ENCODE peak calls at places on chromosomes 7 and 10, in eight cellular contexts. One of them, this sample, is unnamed.

GRCh38 chr7:128895320-128895719 is 15.2 kb downstream of the KCP start:
- DNase-seq in cardiac fibroblast: no peak
- DNase-seq in ELR: no peak
- DNase-seq in activated CD8-positive, alpha-beta memory T cell treated with anti-CD3 and anti-CD28 coated beads for 1 hour: no peak
- DNase-seq in GOT3: no peak
- DNase-seq in CD8-positive, alpha-beta T cell: no peak
- DNase-seq in AG09309: no peak
- DNase-seq in psoas muscle: no peak
- DNase-seq in this sample: no peak

GRCh38 chr10:96431211-96431970 is 72.6 kb upstream of the OPALIN start:
- DNase-seq in cardiac fibroblast: no peak
- DNase-seq in ELR: no peak
- DNase-seq in activated CD8-positive, alpha-beta memory T cell treated with anti-CD3 and anti-CD28 coated beads for 1 hour: no peak
- DNase-seq in GOT3: no peak
- DNase-seq in CD8-positive, alpha-beta T cell: no peak
- DNase-seq in AG09309: no peak
- DNase-seq in psoas muscle: no peak
- DNase-seq in this sample: no peak

GRCh38 chr7:46764100-46764941 is 817.6 kb downstream of the TNS3 start:
- DNase-seq in cardiac fibroblast: peak
- DNase-seq in ELR: peak
- DNase-seq in activated CD8-positive, alpha-beta memory T cell treated with anti-CD3 and anti-CD28 coated beads for 1 hour: no peak
- DNase-seq in GOT3: peak
- DNase-seq in CD8-positive, alpha-beta T cell: no peak
- DNase-seq in AG09309: peak
- DNase-seq in psoas muscle: no peak
- DNase-seq in this sample: peak

GRCh38 chr10:128191847-128192246 is 65.6 kb upstream of the MKI67 start:
- DNase-seq in cardiac fibroblast: no peak
- DNase-seq in ELR: no peak
- DNase-seq in activated CD8-positive, alpha-beta memory T cell treated with anti-CD3 and anti-CD28 coated beads for 1 hour: no peak
- DNase-seq in GOT3: no peak
- DNase-seq in CD8-positive, alpha-beta T cell: no peak
- DNase-seq in AG09309: no peak
- DNase-seq in psoas muscle: no peak
- DNase-seq in this sample: no peak

GRCh38 chr7:107180378-107180777 is 11.6 kb downstream of the HBP1 start:
- DNase-seq in cardiac fibroblast: peak
- DNase-seq in ELR: peak
- DNase-seq in activated CD8-positive, alpha-beta memory T cell treated with anti-CD3 and anti-CD28 coated beads for 1 hour: peak
- DNase-seq in GOT3: no peak
- DNase-seq in CD8-positive, alpha-beta T cell: peak
- DNase-seq in AG09309: peak
- DNase-seq in psoas muscle: no peak
- DNase-seq in this sample: no peak

GRCh38 chr10:53990799-53991238 is 810.2 kb downstream of the PCDH15 start:
- DNase-seq in cardiac fibroblast: no peak
- DNase-seq in ELR: no peak
- DNase-seq in activated CD8-positive, alpha-beta memory T cell treated with anti-CD3 and anti-CD28 coated beads for 1 hour: no peak
- DNase-seq in GOT3: no peak
- DNase-seq in CD8-positive, alpha-beta T cell: no peak
- DNase-seq in AG09309: no peak
- DNase-seq in psoas muscle: no peak
- DNase-seq in this sample: no peak

GRCh38 chr7:44292876-44293560 is 32.4 kb downstream of the CAMK2B start:
- DNase-seq in cardiac fibroblast: no peak
- DNase-seq in ELR: no peak
- DNase-seq in activated CD8-positive, alpha-beta memory T cell treated with anti-CD3 and anti-CD28 coated beads for 1 hour: no peak
- DNase-seq in GOT3: no peak
- DNase-seq in CD8-positive, alpha-beta T cell: no peak
- DNase-seq in AG09309: no peak
- DNase-seq in psoas muscle: no peak
- DNase-seq in this sample: no peak

GRCh38 chr10:62037166-62037831 is 135.8 kb downstream of the ARID5B start:
- DNase-seq in cardiac fibroblast: peak
- DNase-seq in ELR: peak
- DNase-seq in activated CD8-positive, alpha-beta memory T cell treated with anti-CD3 and anti-CD28 coated beads for 1 hour: no peak
- DNase-seq in GOT3: no peak
- DNase-seq in CD8-positive, alpha-beta T cell: no peak
- DNase-seq in AG09309: no peak
- DNase-seq in psoas muscle: no peak
- DNase-seq in this sample: no peak

GRCh38 chr10:126905776-126906703 is 812 bp downstream of the DOCK1 start:
- DNase-seq in cardiac fibroblast: peak
- DNase-seq in ELR: peak
- DNase-seq in activated CD8-positive, alpha-beta memory T cell treated with anti-CD3 and anti-CD28 coated beads for 1 hour: no peak
- DNase-seq in GOT3: no peak
- DNase-seq in CD8-positive, alpha-beta T cell: no peak
- DNase-seq in AG09309: no peak
- DNase-seq in psoas muscle: no peak
- DNase-seq in this sample: no peak

GRCh38 chr10:69845574-69846251 is 44.0 kb downstream of the COL13A1 start:
- DNase-seq in cardiac fibroblast: peak
- DNase-seq in ELR: peak
- DNase-seq in activated CD8-positive, alpha-beta memory T cell treated with anti-CD3 and anti-CD28 coated beads for 1 hour: no peak
- DNase-seq in GOT3: no peak
- DNase-seq in CD8-positive, alpha-beta T cell: no peak
- DNase-seq in AG09309: no peak
- DNase-seq in psoas muscle: peak
- DNase-seq in this sample: no peak

GRCh38 chr7:1418505-1419309 is 40.6 kb downstream of the MICALL2 start:
- DNase-seq in cardiac fibroblast: no peak
- DNase-seq in ELR: peak
- DNase-seq in activated CD8-positive, alpha-beta memory T cell treated with anti-CD3 and anti-CD28 coated beads for 1 hour: no peak
- DNase-seq in GOT3: no peak
- DNase-seq in CD8-positive, alpha-beta T cell: no peak
- DNase-seq in AG09309: no peak
- DNase-seq in psoas muscle: no peak
- DNase-seq in this sample: no peak

GRCh38 chr7:1705339-1705738 is 35.3 kb downstream of the ELFN1 start:
- DNase-seq in cardiac fibroblast: no peak
- DNase-seq in ELR: no peak
- DNase-seq in activated CD8-positive, alpha-beta memory T cell treated with anti-CD3 and anti-CD28 coated beads for 1 hour: no peak
- DNase-seq in GOT3: no peak
- DNase-seq in CD8-positive, alpha-beta T cell: no peak
- DNase-seq in AG09309: no peak
- DNase-seq in psoas muscle: no peak
- DNase-seq in this sample: no peak

GRCh38 chr7:124322561-124322960 is 289.7 kb upstream of the TMEM229A start:
- DNase-seq in cardiac fibroblast: no peak
- DNase-seq in ELR: peak
- DNase-seq in activated CD8-positive, alpha-beta memory T cell treated with anti-CD3 and anti-CD28 coated beads for 1 hour: no peak
- DNase-seq in GOT3: no peak
- DNase-seq in CD8-positive, alpha-beta T cell: no peak
- DNase-seq in AG09309: no peak
- DNase-seq in psoas muscle: no peak
- DNase-seq in this sample: no peak